ENCODE peak calls at places on chromosome 11, in five cellular contexts. One of them, this sample, is unnamed.

GRCh38 chr11:66492161-66492865 is 12.1 kb downstream of the DPP3 start:
- DNase-seq in T-helper 2 cell: no peak
- DNase-seq in cardiac muscle cell: no peak
- DNase-seq in HCT116: no peak
- DNase-seq in COR-L47: no peak
- DNase-seq in this sample: no peak

GRCh38 chr11:129279326-129280026 is 87.4 kb upstream of the ARHGAP32 start:
- DNase-seq in HCT116: peak; percentile 37
- DNase-seq in cardiac muscle cell: peak; percentile 84
- DNase-seq in T-helper 2 cell: peak; percentile 29
- DNase-seq in COR-L47: peak; percentile 81
- DNase-seq in this sample: peak; percentile 45

GRCh38 chr11:86050310-86050709 is 18.6 kb downstream of the PICALM start:
- DNase-seq in cardiac muscle cell: no peak
- DNase-seq in HCT116: no peak
- DNase-seq in T-helper 2 cell: no peak
- DNase-seq in COR-L47: no peak
- DNase-seq in this sample: no peak

GRCh38 chr11:66321606-66322005 is 4.8 kb upstream of the CD248 start:
- DNase-seq in COR-L47: no peak
- DNase-seq in HCT116: no peak
- DNase-seq in cardiac muscle cell: no peak
- DNase-seq in T-helper 2 cell: no peak
- DNase-seq in this sample: no peak

GRCh38 chr11:117643606-117644300 is 153.3 kb downstream of the DSCAML1 start:
- DNase-seq in cardiac muscle cell: peak; percentile 77
- DNase-seq in T-helper 2 cell: no peak
- DNase-seq in COR-L47: no peak
- DNase-seq in HCT116: no peak
- DNase-seq in this sample: no peak

GRCh38 chr11:83056204-83056603 is 15.5 kb downstream of the RAB30 start:
- DNase-seq in cardiac muscle cell: no peak
- DNase-seq in COR-L47: no peak
- DNase-seq in HCT116: no peak
- DNase-seq in T-helper 2 cell: no peak
- DNase-seq in this sample: no peak

GRCh38 chr11:61657566-61657965 is 22.6 kb upstream of the DAGLA start:
- DNase-seq in T-helper 2 cell: no peak
- DNase-seq in cardiac muscle cell: no peak
- DNase-seq in COR-L47: peak; percentile 95
- DNase-seq in HCT116: no peak
- DNase-seq in this sample: no peak

GRCh38 chr11:103609117-103610066 is 427.0 kb upstream of the DDI1 start:
- DNase-seq in cardiac muscle cell: no peak
- DNase-seq in T-helper 2 cell: no peak
- DNase-seq in HCT116: peak; percentile 78
- DNase-seq in COR-L47: no peak
- DNase-seq in this sample: no peak

GRCh38 chr11:8011981-8012444 is 24.9 kb downstream of the EIF3F start:
- DNase-seq in cardiac muscle cell: no peak
- DNase-seq in COR-L47: no peak
- DNase-seq in HCT116: no peak
- DNase-seq in T-helper 2 cell: no peak
- DNase-seq in this sample: no peak

GRCh38 chr11:44813401-44813800 is 86.6 kb downstream of the TSPAN18 start:
- DNase-seq in COR-L47: no peak
- DNase-seq in cardiac muscle cell: no peak
- DNase-seq in HCT116: no peak
- DNase-seq in T-helper 2 cell: no peak
- DNase-seq in this sample: no peak

GRCh38 chr11:111603633-111604130 is 1.4 kb downstream of the SIK2 start:
- DNase-seq in COR-L47: no peak
- DNase-seq in HCT116: no peak
- DNase-seq in cardiac muscle cell: no peak
- DNase-seq in T-helper 2 cell: no peak
- DNase-seq in this sample: no peak

GRCh38 chr11:64390558-64390957 is 31.6 kb downstream of the RPS6KA4 start:
- DNase-seq in cardiac muscle cell: no peak
- DNase-seq in COR-L47: no peak
- DNase-seq in HCT116: no peak
- DNase-seq in T-helper 2 cell: no peak
- DNase-seq in this sample: no peak

GRCh38 chr11:78196661-78197091 is 8.0 kb downstream of the USP35 start:
- DNase-seq in COR-L47: no peak
- DNase-seq in T-helper 2 cell: no peak
- DNase-seq in HCT116: no peak
- DNase-seq in cardiac muscle cell: no peak
- DNase-seq in this sample: no peak

GRCh38 chr11:1547467-1548098 is 24.5 kb downstream of the DUSP8 start:
- DNase-seq in COR-L47: no peak
- DNase-seq in T-helper 2 cell: no peak
- DNase-seq in cardiac muscle cell: no peak
- DNase-seq in HCT116: no peak
- DNase-seq in this sample: no peak

GRCh38 chr11:72736452-72737069 is 15.6 kb downstream of the ARAP1 start:
- DNase-seq in HCT116: peak; percentile 26
- DNase-seq in cardiac muscle cell: no peak
- DNase-seq in COR-L47: no peak
- DNase-seq in T-helper 2 cell: no peak
- DNase-seq in this sample: peak; percentile 59

GRCh38 chr11:66272600-66272999 is 4.2 kb downstream of the RAB1B start:
- DNase-seq in cardiac muscle cell: no peak
- DNase-seq in HCT116: no peak
- DNase-seq in T-helper 2 cell: no peak
- DNase-seq in COR-L47: no peak
- DNase-seq in this sample: no peak

GRCh38 chr11:84543367-84544159 is 1083.6 kb downstream of the DLG2 start:
- DNase-seq in COR-L47: peak; percentile 74
- DNase-seq in HCT116: no peak
- DNase-seq in cardiac muscle cell: no peak
- DNase-seq in T-helper 2 cell: no peak
- DNase-seq in this sample: no peak

GRCh38 chr11:76947790-76948189 is 86.4 kb upstream of the B3GNT6 start:
- DNase-seq in HCT116: no peak
- DNase-seq in COR-L47: no peak
- DNase-seq in cardiac muscle cell: no peak
- DNase-seq in T-helper 2 cell: no peak
- DNase-seq in this sample: no peak

GRCh38 chr11:8234425-8234821 is 29.3 kb downstream of the LMO1 start:
- DNase-seq in T-helper 2 cell: no peak
- DNase-seq in HCT116: peak; percentile 57
- DNase-seq in cardiac muscle cell: no peak
- DNase-seq in COR-L47: peak; percentile 2
- DNase-seq in this sample: no peak

GRCh38 chr11:25733777-25734176 is 598.2 kb upstream of the ANO3 start:
- DNase-seq in COR-L47: no peak
- DNase-seq in T-helper 2 cell: no peak
- DNase-seq in HCT116: no peak
- DNase-seq in cardiac muscle cell: no peak
- DNase-seq in this sample: no peak

GRCh38 chr11:65036931-65037330 is 4.1 kb upstream of the SAC3D1 start:
- DNase-seq in COR-L47: peak; percentile 54
- DNase-seq in T-helper 2 cell: no peak
- DNase-seq in HCT116: no peak
- DNase-seq in cardiac muscle cell: no peak
- DNase-seq in this sample: no peak

GRCh38 chr11:110797453-110797852 is 85.2 kb upstream of the ARHGAP20 start:
- DNase-seq in cardiac muscle cell: no peak
- DNase-seq in COR-L47: no peak
- DNase-seq in HCT116: no peak
- DNase-seq in T-helper 2 cell: no peak
- DNase-seq in this sample: peak; percentile 35

GRCh38 chr11:76660533-76661305 is 9.8 kb downstream of the LRRC32 start:
- DNase-seq in T-helper 2 cell: no peak
- DNase-seq in COR-L47: no peak
- DNase-seq in HCT116: no peak
- DNase-seq in cardiac muscle cell: no peak
- DNase-seq in this sample: no peak

GRCh38 chr11:46127150-46127638 is 5.9 kb upstream of the PHF21A start:
- DNase-seq in HCT116: peak; percentile 84
- DNase-seq in T-helper 2 cell: no peak
- DNase-seq in cardiac muscle cell: no peak
- DNase-seq in COR-L47: peak; percentile 5
- DNase-seq in this sample: no peak

GRCh38 chr11:121890377-121890776 is 225.6 kb downstream of the BLID start:
- DNase-seq in COR-L47: no peak
- DNase-seq in T-helper 2 cell: no peak
- DNase-seq in cardiac muscle cell: no peak
- DNase-seq in HCT116: no peak
- DNase-seq in this sample: no peak

GRCh38 chr11:18594999-18595749 is 4.4 kb upstream of the MISFA start:
- DNase-seq in COR-L47: no peak
- DNase-seq in T-helper 2 cell: no peak
- DNase-seq in HCT116: no peak
- DNase-seq in cardiac muscle cell: no peak
- DNase-seq in this sample: no peak